ENCODE peak calls at places on chromosomes 5 and 9, in eight cellular contexts. F is HL-60, O is brain microvascular endothelial cell, M is sigmoid colon, K is A549, D is tibial artery, W is nephron progenitor cell, H is pancreas. A is an unnamed sample.

GRCh38 chr5:127040779-127041520 is 10.6 kb upstream of the MARCHF3 start:
- DNase-seq in F (no peak), O (peak; percentile 28), M (no peak), K (peak; percentile 14), D (no peak), W (no peak), H (no peak), A (no peak)

GRCh38 chr5:43661102-43661501 is 58.1 kb downstream of the NNT start:
- DNase-seq in F (no peak), O (peak; percentile 49), M (no peak), K (peak; percentile 62), D (no peak), W (peak; percentile 27), H (no peak), A (no peak)

GRCh38 chr5:96661841-96662724 is at the start of gene CAST:
- DNase-seq in F (peak; percentile 54), O (peak; percentile 76), M (peak; percentile 98), K (peak; percentile 98), D (peak; percentile 98), W (peak; percentile 85), H (peak; percentile 92), A (peak; percentile 66)

GRCh38 chr9:79403495-79403894 is 168.3 kb upstream of the TLE4 start:
- DNase-seq in F (no peak), O (no peak), M (no peak), K (no peak), D (no peak), W (no peak), H (no peak), A (no peak)

GRCh38 chr5:87308024-87308423 is 40.3 kb downstream of the RASA1 start:
- DNase-seq in F (no peak), O (no peak), M (no peak), K (no peak), D (no peak), W (no peak), H (no peak), A (no peak)

GRCh38 chr9:70805953-70806352 is 315.5 kb downstream of the TRPM3 start:
- DNase-seq in F (no peak), O (no peak), M (no peak), K (no peak), D (no peak), W (no peak), H (no peak), A (no peak)

GRCh38 chr5:68047035-68047434 is 168.5 kb upstream of the PIK3R1 start:
- DNase-seq in F (no peak), O (peak; percentile 66), M (no peak), K (no peak), D (no peak), W (no peak), H (no peak), A (no peak)

GRCh38 chr9:88258012-88258411 is 119.7 kb upstream of the SPATA31C2 start:
- DNase-seq in F (no peak), O (peak; percentile 54), M (peak; percentile 77), K (no peak), D (no peak), W (peak; percentile 45), H (no peak), A (no peak)

GRCh38 chr5:10863763-10864383 is 102.8 kb upstream of the DAP start:
- DNase-seq in F (peak; percentile 68), O (peak; percentile 65), M (no peak), K (peak; percentile 56), D (peak; percentile 54), W (peak; percentile 63), H (no peak), A (peak; percentile 78)

GRCh38 chr9:83197611-83198010 is 134.7 kb upstream of the RASEF start:
- DNase-seq in F (no peak), O (no peak), M (no peak), K (no peak), D (no peak), W (no peak), H (no peak), A (no peak)

GRCh38 chr9:133818444-133818843 is 80.3 kb upstream of the SARDH start:
- DNase-seq in F (no peak), O (no peak), M (no peak), K (peak; percentile 12), D (no peak), W (no peak), H (no peak), A (no peak)

GRCh38 chr9:128297221-128297773 is 21.2 kb downstream of the SWI5 start:
- DNase-seq in F (no peak), O (no peak), M (no peak), K (no peak), D (no peak), W (no peak), H (no peak), A (no peak)

GRCh38 chr9:122134822-122135528 is 24.6 kb downstream of the NDUFA8 start:
- DNase-seq in F (no peak), O (peak; percentile 17), M (peak; percentile 58), K (no peak), D (no peak), W (no peak), H (no peak), A (no peak)

GRCh38 chr5:94366811-94367210 is 251.6 kb downstream of the KIAA0825 start:
- DNase-seq in F (no peak), O (no peak), M (no peak), K (no peak), D (no peak), W (no peak), H (no peak), A (no peak)

GRCh38 chr5:72586788-72587530 is 79.7 kb upstream of the ZNF366 start:
- DNase-seq in F (no peak), O (peak; percentile 20), M (no peak), K (peak; percentile 13), D (no peak), W (no peak), H (no peak), A (no peak)

GRCh38 chr9:14256588-14256987 is 57.4 kb downstream of the NFIB start:
- DNase-seq in F (no peak), O (no peak), M (no peak), K (no peak), D (no peak), W (no peak), H (no peak), A (no peak)

GRCh38 chr9:37692622-37693221 is 42.0 kb downstream of the FRMPD1 start:
- DNase-seq in F (no peak), O (no peak), M (no peak), K (no peak), D (no peak), W (no peak), H (peak; percentile 80), A (peak; percentile 54)

GRCh38 chr9:37694355-37694754 is 43.6 kb downstream of the FRMPD1 start:
- DNase-seq in F (no peak), O (no peak), M (no peak), K (no peak), D (no peak), W (no peak), H (no peak), A (no peak)

DNA sequence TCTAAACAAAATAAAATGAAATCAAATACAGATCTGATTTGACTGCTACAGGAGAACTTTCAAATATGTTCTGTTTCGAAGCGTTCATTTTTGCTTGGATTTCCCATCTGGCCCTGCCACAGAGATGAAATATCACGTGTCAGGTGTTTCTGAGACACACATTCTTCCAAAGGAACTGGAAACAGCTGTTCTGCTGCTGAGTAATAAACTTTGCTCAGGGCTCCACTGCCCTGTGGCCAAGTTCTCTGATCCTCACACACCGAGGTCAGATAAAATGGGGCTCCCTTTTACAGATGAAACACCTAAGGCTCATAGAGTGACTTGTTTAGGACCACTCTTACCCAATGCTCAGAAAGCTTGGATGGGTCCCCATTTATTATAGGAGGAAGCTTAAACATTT is 42.5 kb downstream of the FRMPD1 start:
- DNase-seq in F (no peak), O (no peak), M (no peak), K (no peak), D (no peak), W (no peak), H (no peak), A (no peak)
- TF ChIP-seq CTCF in F (no peak), O (no peak), M (no peak), K (no peak), D (no peak), W (no peak), H (no peak), A (no peak)

GRCh38 chr5:32471784-32472183 is 27.2 kb upstream of the ZFR start:
- DNase-seq in F (no peak), O (no peak), M (no peak), K (peak; percentile 12), D (no peak), W (no peak), H (no peak), A (no peak)
- TF ChIP-seq CTCF in F (no peak), O (no peak), M (no peak), K (no peak), D (no peak), W (no peak), H (no peak), A (no peak)

GRCh38 chr5:19099195-19099594 is 888.8 kb downstream of the CDH18 start:
- DNase-seq in F (no peak), O (no peak), M (no peak), K (no peak), D (no peak), W (no peak), H (no peak), A (no peak)

GRCh38 chr5:19098434-19098833 is 889.6 kb downstream of the CDH18 start:
- DNase-seq in F (no peak), O (no peak), M (no peak), K (no peak), D (no peak), W (no peak), H (no peak), A (no peak)
- TF ChIP-seq CTCF in F (no peak), O (no peak), M (no peak), K (no peak), D (no peak), W (no peak), H (no peak), A (no peak)

GRCh38 chr5:60703944-60704343 is 4.0 kb upstream of the DEPDC1B start:
- DNase-seq in F (no peak), O (no peak), M (no peak), K (peak; percentile 42), D (no peak), W (no peak), H (no peak), A (no peak)

GRCh38 chr5:60698316-60698715 is 1.6 kb downstream of the DEPDC1B start:
- DNase-seq in F (no peak), O (no peak), M (no peak), K (no peak), D (no peak), W (no peak), H (no peak), A (no peak)

GRCh38 chr5:60701317-60701988 is 1.5 kb upstream of the DEPDC1B start:
- DNase-seq in F (no peak), O (no peak), M (no peak), K (no peak), D (no peak), W (no peak), H (no peak), A (no peak)

GRCh38 chr5:60699549-60700346 is at the start of gene DEPDC1B:
- DNase-seq in F (peak; percentile 76), O (peak; percentile 87), M (peak; percentile 90), K (peak; percentile 92), D (peak; percentile 87), W (peak; percentile 90), H (peak; percentile 92), A (peak; percentile 95)

DNA sequence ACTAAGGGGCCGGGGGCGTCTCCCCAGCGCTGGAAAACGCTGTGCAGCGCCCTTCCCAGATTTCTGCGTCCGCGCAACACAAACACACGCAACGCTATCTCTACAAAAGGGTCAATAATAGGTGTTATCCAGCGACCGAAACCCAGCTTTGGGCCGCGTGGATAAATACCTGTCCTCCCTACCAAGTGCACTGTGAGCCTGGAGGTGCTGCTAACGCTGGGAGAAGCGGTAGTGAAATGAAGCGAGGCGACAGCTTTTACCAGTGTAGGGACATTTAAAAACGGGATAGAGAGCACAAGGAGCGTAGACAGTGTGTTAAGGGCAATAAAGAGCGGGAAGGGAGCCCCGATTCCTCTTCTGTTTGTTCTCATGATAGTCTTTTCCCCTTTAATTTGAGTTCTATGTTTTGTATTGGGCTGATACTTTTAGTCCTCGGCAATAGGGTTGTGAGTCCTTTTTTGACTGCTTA is 415 bp upstream of the DEPDC1B start:
- DNase-seq in F (peak; percentile 7), O (no peak), M (no peak), K (no peak), D (no peak), W (no peak), H (no peak), A (no peak)
- TF ChIP-seq CTCF in F (no peak), O (no peak), M (no peak), K (no peak), D (no peak), W (no peak), H (no peak), A (no peak)

A was measured in glutamatergic neuron.